ENCODE peak calls at places on chromosome 21, in five cellular contexts. One of them, this sample, is unnamed.

GRCh38 chr21:27805696-27806095 is 838.8 kb upstream of the ADAMTS5 start:
- DNase-seq in lung: no peak
- DNase-seq in astrocyte of the spinal cord: no peak
- DNase-seq in cardiac muscle cell: no peak
- DNase-seq in GM12878: no peak
- DNase-seq in this sample: no peak

GRCh38 chr21:17931080-17931479 is 111.9 kb upstream of the C21orf91 start:
- DNase-seq in GM12878: peak
- DNase-seq in astrocyte of the spinal cord: no peak
- DNase-seq in cardiac muscle cell: no peak
- DNase-seq in lung: no peak
- DNase-seq in this sample: no peak

GRCh38 chr21:28150021-28150420 is 842.7 kb downstream of the LTN1 start:
- DNase-seq in cardiac muscle cell: no peak
- DNase-seq in GM12878: no peak
- DNase-seq in astrocyte of the spinal cord: no peak
- DNase-seq in lung: no peak
- DNase-seq in this sample: no peak

GRCh38 chr21:19704832-19705231 is 1293.4 kb upstream of the NCAM2 start:
- DNase-seq in astrocyte of the spinal cord: no peak
- DNase-seq in GM12878: no peak
- DNase-seq in lung: no peak
- DNase-seq in cardiac muscle cell: no peak
- DNase-seq in this sample: no peak

GRCh38 chr21:14603202-14603601 is 57.1 kb upstream of the SAMSN1 start:
- DNase-seq in cardiac muscle cell: peak
- DNase-seq in astrocyte of the spinal cord: peak
- DNase-seq in lung: no peak
- DNase-seq in GM12878: no peak
- DNase-seq in this sample: no peak

GRCh38 chr21:33281101-33281652 is 15.0 kb downstream of the IL10RB start:
- DNase-seq in GM12878: no peak
- DNase-seq in astrocyte of the spinal cord: no peak
- DNase-seq in lung: no peak
- DNase-seq in cardiac muscle cell: no peak
- DNase-seq in this sample: no peak

GRCh38 chr21:36325373-36326010 is 5.5 kb downstream of the MORC3 start:
- DNase-seq in cardiac muscle cell: no peak
- DNase-seq in GM12878: no peak
- DNase-seq in astrocyte of the spinal cord: peak
- DNase-seq in lung: no peak
- DNase-seq in this sample: no peak

GRCh38 chr21:19523731-19524130 is 1120.1 kb upstream of the TMPRSS15 start:
- DNase-seq in cardiac muscle cell: no peak
- DNase-seq in astrocyte of the spinal cord: peak
- DNase-seq in GM12878: no peak
- DNase-seq in lung: no peak
- DNase-seq in this sample: no peak

GRCh38 chr21:38460171-38460742 is 38.0 kb downstream of the ERG start:
- DNase-seq in astrocyte of the spinal cord: peak
- DNase-seq in GM12878: no peak
- DNase-seq in cardiac muscle cell: peak
- DNase-seq in lung: no peak
- DNase-seq in this sample: no peak

GRCh38 chr21:35475006-35475405 is 425.9 kb upstream of the RUNX1 start:
- DNase-seq in GM12878: no peak
- DNase-seq in lung: no peak
- DNase-seq in astrocyte of the spinal cord: no peak
- DNase-seq in cardiac muscle cell: peak
- DNase-seq in this sample: no peak

GRCh38 chr21:32083175-32083574 is 195.7 kb downstream of the MIS18A start:
- DNase-seq in lung: no peak
- DNase-seq in cardiac muscle cell: peak
- DNase-seq in astrocyte of the spinal cord: peak
- DNase-seq in GM12878: no peak
- DNase-seq in this sample: no peak

GRCh38 chr21:32383812-32384211 is 9.0 kb downstream of the URB1 start:
- DNase-seq in lung: no peak
- DNase-seq in astrocyte of the spinal cord: no peak
- DNase-seq in GM12878: no peak
- DNase-seq in cardiac muscle cell: no peak
- DNase-seq in this sample: no peak

GRCh38 chr21:29145837-29146453 is 15.5 kb downstream of the MAP3K7CL start:
- DNase-seq in lung: no peak
- DNase-seq in astrocyte of the spinal cord: no peak
- DNase-seq in GM12878: no peak
- DNase-seq in cardiac muscle cell: no peak
- DNase-seq in this sample: no peak

GRCh38 chr21:31354604-31355443 is 10.8 kb upstream of the TIAM1 start:
- DNase-seq in cardiac muscle cell: peak
- DNase-seq in GM12878: peak
- DNase-seq in astrocyte of the spinal cord: peak
- DNase-seq in lung: no peak
- DNase-seq in this sample: no peak

GRCh38 chr21:25896657-25897056 is 161.9 kb downstream of the GABPA start:
- DNase-seq in cardiac muscle cell: no peak
- DNase-seq in astrocyte of the spinal cord: peak
- DNase-seq in GM12878: no peak
- DNase-seq in lung: no peak
- DNase-seq in this sample: no peak

GRCh38 chr21:25891596-25891995 is 156.8 kb downstream of the GABPA start:
- DNase-seq in cardiac muscle cell: no peak
- DNase-seq in astrocyte of the spinal cord: no peak
- DNase-seq in GM12878: no peak
- DNase-seq in lung: no peak
- DNase-seq in this sample: no peak

GRCh38 chr21:25898671-25899070 is 163.9 kb downstream of the GABPA start:
- DNase-seq in astrocyte of the spinal cord: no peak
- DNase-seq in lung: no peak
- DNase-seq in cardiac muscle cell: peak
- DNase-seq in GM12878: no peak
- DNase-seq in this sample: no peak

GRCh38 chr21:25897383-25897782 is 162.6 kb downstream of the GABPA start:
- DNase-seq in lung: no peak
- DNase-seq in cardiac muscle cell: no peak
- DNase-seq in GM12878: no peak
- DNase-seq in astrocyte of the spinal cord: no peak
- DNase-seq in this sample: no peak

GRCh38 chr21:25895565-25896205 is 160.9 kb downstream of the GABPA start:
- DNase-seq in astrocyte of the spinal cord: peak
- DNase-seq in lung: no peak
- DNase-seq in GM12878: no peak
- DNase-seq in cardiac muscle cell: peak
- DNase-seq in this sample: no peak
- TF ChIP-seq CTCF in astrocyte of the spinal cord: peak
- TF ChIP-seq CTCF in lung: no peak
- TF ChIP-seq CTCF in GM12878: peak
- TF ChIP-seq CTCF in cardiac muscle cell: peak
- TF ChIP-seq CTCF in this sample: peak

DNA sequence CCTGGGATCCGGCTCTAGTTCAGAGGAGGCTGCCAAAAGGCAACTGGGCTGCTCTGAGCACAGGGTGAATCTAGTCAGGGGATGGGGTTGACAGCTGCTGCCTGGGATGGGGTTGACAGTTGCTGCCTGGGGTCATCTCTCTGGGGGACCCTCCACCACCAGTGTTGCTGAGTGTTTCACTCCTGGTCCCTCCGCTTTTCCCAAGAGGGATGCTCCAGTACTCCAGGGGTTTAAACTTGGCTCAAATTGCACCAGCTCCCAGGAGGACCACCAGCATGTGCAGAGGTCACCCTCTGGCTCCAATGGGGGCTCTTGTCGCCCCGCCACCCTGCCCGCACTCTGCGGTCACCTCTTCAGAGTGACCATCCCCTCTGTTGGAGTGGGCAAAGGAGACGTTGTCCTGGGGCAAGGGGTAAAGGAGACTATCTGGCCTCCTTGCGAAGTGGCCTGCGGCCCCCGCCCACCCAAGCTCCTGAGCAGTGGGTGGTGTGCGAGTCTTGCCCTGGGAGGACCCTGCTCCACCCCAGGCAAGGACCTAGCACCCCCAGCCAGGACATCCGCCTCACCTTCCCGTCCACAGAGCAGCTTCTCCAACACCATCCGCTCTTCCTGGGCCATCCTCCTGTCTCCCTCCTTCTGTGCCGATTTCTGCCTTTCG is 52.6 kb downstream of the SIK1 start:
- DNase-seq in astrocyte of the spinal cord: no peak
- DNase-seq in lung: no peak
- DNase-seq in cardiac muscle cell: no peak
- DNase-seq in GM12878: no peak
- DNase-seq in this sample: no peak
- TF ChIP-seq CTCF in astrocyte of the spinal cord: no peak
- TF ChIP-seq CTCF in lung: no peak
- TF ChIP-seq CTCF in cardiac muscle cell: no peak
- TF ChIP-seq CTCF in GM12878: no peak
- TF ChIP-seq CTCF in this sample: no peak

DNA sequence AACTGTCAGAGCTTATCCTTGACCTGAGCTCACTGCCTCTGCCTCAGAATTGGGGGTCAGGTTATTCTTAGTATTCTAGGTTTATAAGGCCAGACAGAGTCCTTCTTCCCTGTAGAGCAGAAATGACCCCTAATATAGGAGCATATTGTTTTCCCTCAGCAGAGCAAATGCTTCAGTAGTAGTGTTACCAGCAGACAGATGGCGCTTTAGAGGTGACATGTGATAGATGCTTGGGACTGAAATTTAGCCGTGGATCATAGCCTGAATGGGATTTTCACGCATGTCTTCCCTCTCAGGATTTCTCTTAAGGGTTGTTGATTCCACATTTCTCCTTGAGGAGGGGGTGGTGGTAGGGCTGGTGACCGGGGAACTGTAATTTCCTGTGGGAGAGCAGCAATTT is 24.5 kb downstream of the ADARB1 start:
- DNase-seq in lung: no peak
- DNase-seq in GM12878: no peak
- DNase-seq in astrocyte of the spinal cord: no peak
- DNase-seq in cardiac muscle cell: peak
- DNase-seq in this sample: no peak
- TF ChIP-seq CTCF in lung: no peak
- TF ChIP-seq CTCF in GM12878: peak
- TF ChIP-seq CTCF in astrocyte of the spinal cord: peak
- TF ChIP-seq CTCF in cardiac muscle cell: peak
- TF ChIP-seq CTCF in this sample: peak

GRCh38 chr21:43727571-43728466 is 8.9 kb downstream of the PDXK start:
- DNase-seq in lung: peak
- DNase-seq in GM12878: no peak
- DNase-seq in cardiac muscle cell: peak
- DNase-seq in astrocyte of the spinal cord: no peak
- DNase-seq in this sample: no peak
- TF ChIP-seq CTCF in lung: no peak
- TF ChIP-seq CTCF in GM12878: no peak
- TF ChIP-seq CTCF in cardiac muscle cell: peak
- TF ChIP-seq CTCF in astrocyte of the spinal cord: peak
- TF ChIP-seq CTCF in this sample: no peak

GRCh38 chr21:41658321-41658720 is 108.5 kb downstream of the RIPK4 start:
- DNase-seq in cardiac muscle cell: no peak
- DNase-seq in astrocyte of the spinal cord: no peak
- DNase-seq in lung: no peak
- DNase-seq in GM12878: no peak
- DNase-seq in this sample: no peak

GRCh38 chr21:41655259-41655658 is 111.6 kb downstream of the RIPK4 start:
- DNase-seq in astrocyte of the spinal cord: no peak
- DNase-seq in cardiac muscle cell: no peak
- DNase-seq in lung: no peak
- DNase-seq in GM12878: no peak
- DNase-seq in this sample: no peak

GRCh38 chr21:41653944-41654625 is 112.8 kb downstream of the RIPK4 start:
- DNase-seq in cardiac muscle cell: peak
- DNase-seq in astrocyte of the spinal cord: peak
- DNase-seq in GM12878: no peak
- DNase-seq in lung: no peak
- DNase-seq in this sample: no peak

GRCh38 chr21:41659791-41660560 is 106.9 kb downstream of the RIPK4 start:
- DNase-seq in astrocyte of the spinal cord: peak
- DNase-seq in GM12878: no peak
- DNase-seq in cardiac muscle cell: peak
- DNase-seq in lung: no peak
- DNase-seq in this sample: no peak

DNA sequence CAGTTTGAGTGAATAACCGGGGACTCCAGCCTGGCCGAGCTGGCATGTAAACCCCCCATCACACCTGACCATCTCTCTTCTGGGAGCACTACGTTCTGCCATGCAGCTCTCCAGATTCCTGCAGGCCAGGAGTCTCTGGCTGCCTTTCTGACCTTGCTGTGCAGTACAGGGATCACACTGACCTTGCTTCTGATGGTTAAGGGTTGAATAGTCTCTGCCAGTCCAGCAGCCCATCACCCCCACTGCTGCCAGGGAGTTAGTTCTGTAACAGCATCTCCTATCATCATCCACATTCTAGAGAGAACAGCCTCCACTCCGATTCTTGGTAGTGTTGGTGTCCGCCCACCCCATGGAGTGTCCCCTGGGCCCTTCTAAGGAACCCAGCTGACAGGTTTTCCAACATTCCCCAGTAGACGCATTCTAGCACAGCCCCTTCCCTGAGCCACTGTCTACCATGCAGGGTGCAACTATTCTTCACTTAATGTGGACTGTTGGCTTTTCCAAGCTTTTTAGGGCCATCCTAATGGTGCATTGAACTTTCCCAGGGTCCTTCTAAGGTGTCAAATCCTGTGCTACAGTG is 109.8 kb downstream of the RIPK4 start:
- DNase-seq in cardiac muscle cell: no peak
- DNase-seq in lung: no peak
- DNase-seq in astrocyte of the spinal cord: no peak
- DNase-seq in GM12878: no peak
- DNase-seq in this sample: no peak
- TF ChIP-seq CTCF in cardiac muscle cell: no peak
- TF ChIP-seq CTCF in lung: no peak
- TF ChIP-seq CTCF in astrocyte of the spinal cord: no peak
- TF ChIP-seq CTCF in GM12878: no peak
- TF ChIP-seq CTCF in this sample: no peak

GRCh38 chr21:42679319-42679981 is 26.0 kb downstream of the PDE9A start:
- DNase-seq in cardiac muscle cell: no peak
- DNase-seq in lung: no peak
- DNase-seq in astrocyte of the spinal cord: no peak
- DNase-seq in GM12878: no peak
- DNase-seq in this sample: no peak
- TF ChIP-seq CTCF in cardiac muscle cell: no peak
- TF ChIP-seq CTCF in lung: no peak
- TF ChIP-seq CTCF in astrocyte of the spinal cord: no peak
- TF ChIP-seq CTCF in GM12878: no peak
- TF ChIP-seq CTCF in this sample: peak

DNA sequence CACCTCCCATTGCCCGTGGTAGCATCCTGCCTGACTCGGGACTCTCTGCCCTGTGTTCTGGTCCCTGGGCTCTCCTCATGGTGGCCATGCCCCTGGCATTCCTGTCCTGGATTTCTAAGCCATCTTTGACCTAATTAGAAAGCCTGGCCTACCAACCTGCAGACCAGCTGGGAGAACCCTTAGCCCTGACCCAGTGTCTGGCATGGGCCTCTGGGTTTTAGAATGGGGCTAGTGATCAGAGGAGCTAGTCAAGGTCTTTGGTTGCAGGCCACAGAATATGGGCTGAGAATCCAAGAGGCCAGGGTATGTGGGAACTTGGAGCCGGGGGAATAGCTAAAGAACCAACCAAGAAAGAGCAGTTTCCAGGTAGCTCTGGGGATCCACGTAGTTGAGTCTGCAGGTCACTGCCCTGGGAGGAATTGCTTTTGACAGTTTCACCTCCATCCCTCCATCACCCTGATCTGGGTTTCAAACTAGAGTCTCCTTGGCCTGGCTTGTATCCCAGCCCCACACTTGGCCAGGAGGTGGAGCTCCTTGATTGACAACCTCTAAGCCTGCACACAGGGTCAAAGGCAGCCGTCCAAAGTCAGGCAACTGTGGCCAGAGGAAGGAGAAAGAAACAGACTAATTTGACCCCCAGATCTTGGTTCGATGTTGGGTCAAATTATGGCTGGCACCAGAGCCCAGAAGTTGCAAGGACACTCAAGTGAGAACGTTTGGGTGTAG is 54.7 kb upstream of the ABCG1 start:
- DNase-seq in lung: peak
- DNase-seq in GM12878: no peak
- DNase-seq in astrocyte of the spinal cord: no peak
- DNase-seq in cardiac muscle cell: peak
- DNase-seq in this sample: no peak
- TF ChIP-seq CTCF in lung: peak
- TF ChIP-seq CTCF in GM12878: peak
- TF ChIP-seq CTCF in astrocyte of the spinal cord: peak
- TF ChIP-seq CTCF in cardiac muscle cell: peak
- TF ChIP-seq CTCF in this sample: peak